ENCODE peak calls at places on chromosome 18, in six cellular contexts. R is IMR-90, S is H1, F is mesenchymal stem cell, X is neuronal stem cell, D is trophoblast cell. N is an unnamed sample.

GRCh38 chr18:49612515-49613033 is 50.7 kb downstream of the LIPG start:
- DNase-seq in X (no peak), F (no peak), S (no peak), D (no peak), R (no peak), N (peak; percentile 78)

GRCh38 chr18:8359076-8359475 is 250.2 kb upstream of the RAB12 start:
- DNase-seq in X (no peak), S (no peak), R (no peak), D (no peak), F (no peak), N (peak; percentile 47)

GRCh38 chr18:79584491-79585394 is 94.9 kb upstream of the CTDP1 start:
- DNase-seq in D (no peak), R (no peak), X (no peak), F (no peak), S (no peak), N (peak; percentile 24)

GRCh38 chr18:75164479-75164878 is 44.5 kb downstream of the PTGR3 start:
- DNase-seq in D (no peak), R (no peak), F (no peak), S (no peak), X (no peak), N (no peak)

GRCh38 chr18:79429785-79430281 is 34.1 kb downstream of the NFATC1 start:
- DNase-seq in R (no peak), X (no peak), S (no peak), D (no peak), F (no peak), N (no peak)

GRCh38 chr18:44725300-44726096 is 44.8 kb downstream of the SETBP1 start:
- DNase-seq in X (no peak), D (no peak), R (peak; percentile 43), F (peak; percentile 90), S (no peak), N (no peak)

GRCh38 chr18:50751490-50751889 is 68.3 kb downstream of the MRO start:
- DNase-seq in X (no peak), F (no peak), D (no peak), R (no peak), S (no peak), N (no peak)

GRCh38 chr18:77140439-77141109 is 8.0 kb upstream of the MBP start:
- DNase-seq in D (no peak), X (no peak), S (no peak), F (no peak), R (no peak), N (no peak)

GRCh38 chr18:8319798-8320477 is 289.3 kb upstream of the RAB12 start:
- DNase-seq in D (no peak), X (no peak), R (peak; percentile 78), S (no peak), F (no peak), N (no peak)

GRCh38 chr18:7417742-7418141 is 149.4 kb upstream of the PTPRM start:
- DNase-seq in D (peak; percentile 94), F (peak; percentile 66), S (no peak), X (no peak), R (no peak), N (no peak)

GRCh38 chr18:10805587-10806088 is 279.8 kb downstream of the NAPG start:
- DNase-seq in F (no peak), R (no peak), D (no peak), X (no peak), S (no peak), N (no peak)

GRCh38 chr18:7079231-7079630 is 38.4 kb downstream of the LAMA1 start:
- DNase-seq in X (no peak), R (no peak), S (no peak), F (no peak), D (no peak), N (no peak)

DNA sequence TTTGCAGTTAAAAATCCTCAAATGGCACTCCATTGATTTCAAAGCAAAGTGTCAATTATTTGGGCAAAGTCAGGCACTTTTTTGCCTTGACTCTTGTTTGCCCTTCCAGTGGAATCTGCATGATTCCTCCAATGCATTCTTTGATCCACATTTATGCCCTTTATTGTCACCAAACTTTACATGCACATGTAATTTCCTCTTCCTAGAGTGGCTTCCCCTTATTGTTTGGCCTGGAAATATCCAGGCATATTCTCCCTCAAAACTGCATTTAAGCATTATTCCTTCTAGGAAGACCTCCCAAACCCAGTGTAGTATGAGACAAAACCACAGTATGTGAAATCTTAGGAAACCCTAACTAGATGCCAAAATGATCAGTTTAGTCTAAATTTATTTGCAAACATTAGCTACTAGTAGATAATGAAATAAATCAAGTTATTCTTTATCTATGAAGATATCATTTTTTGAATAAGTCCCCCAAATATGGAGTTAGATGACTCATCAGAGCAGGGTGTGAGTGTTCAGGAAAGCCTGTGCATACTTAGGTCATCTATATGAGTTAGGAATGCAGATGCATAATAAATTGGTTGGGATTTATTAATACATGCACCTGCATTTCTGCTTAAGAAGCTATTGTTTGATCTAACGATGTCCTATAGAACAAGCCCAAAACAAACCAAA is 433.3 kb upstream of the TCF4 start:
- DNase-seq in S (no peak), D (no peak), X (no peak), F (no peak), R (peak; percentile 51), N (no peak)
- H3K14ac ChIP-seq in S (no peak overlapping the region), D (no peak overlapping the region), X (no peak overlapping the region), F (no peak overlapping the region), R (no peak overlapping the region), N (no peak overlapping the region)

DNA sequence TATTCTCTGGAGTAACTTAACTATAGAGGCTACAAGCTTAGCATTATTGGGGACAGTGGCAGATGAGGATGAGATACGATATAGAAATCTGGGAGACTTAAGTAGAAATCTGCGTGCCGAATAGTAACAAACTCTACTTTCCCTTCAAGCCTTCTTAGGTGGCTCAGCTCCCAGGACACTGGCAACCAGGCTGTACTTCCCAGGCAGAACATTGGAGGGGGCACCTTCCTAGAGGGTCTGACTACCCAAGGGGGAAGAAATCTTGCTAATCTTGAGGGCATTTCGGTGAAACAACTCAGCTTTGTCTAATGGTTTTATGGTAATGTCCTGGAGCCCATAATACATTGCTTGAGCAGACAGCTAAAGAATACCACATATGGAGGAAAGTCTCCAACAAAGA is 126.2 kb upstream of the DTNA start:
- DNase-seq in F (no peak), D (no peak), S (no peak), X (no peak), R (no peak), N (no peak)
- H3K18ac ChIP-seq in F (no peak overlapping the region), D (no peak overlapping the region), S (no peak overlapping the region), X (no peak overlapping the region), R (no peak overlapping the region), N (no peak overlapping the region)

DNA sequence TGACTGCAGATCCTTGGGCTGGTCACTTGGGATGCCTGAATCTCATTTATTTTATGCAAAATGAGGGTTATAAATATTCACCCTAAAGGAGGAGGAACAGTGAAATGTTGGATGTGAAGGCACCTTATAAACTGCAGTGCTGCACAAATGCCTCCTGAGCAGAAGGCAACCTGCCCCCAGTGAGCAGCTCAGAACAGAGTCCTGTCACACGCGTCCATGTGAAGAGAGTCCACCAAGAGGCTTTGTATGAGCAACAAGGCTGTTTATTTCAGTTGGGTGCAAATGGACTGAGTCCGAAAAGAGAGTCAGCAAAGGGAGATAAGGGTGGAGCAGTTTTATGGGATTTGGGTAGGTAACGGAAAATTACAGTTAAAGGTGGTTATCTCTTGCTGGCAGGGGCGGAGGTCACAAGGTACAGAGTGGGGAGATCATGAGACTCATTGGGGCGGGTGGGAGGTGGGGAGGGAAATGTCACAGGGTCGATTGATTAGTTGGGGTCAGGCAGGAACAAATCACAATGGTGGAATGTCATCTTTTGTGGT is 53.5 kb upstream of the RALBP1 start:
- DNase-seq in X (no peak), F (no peak), S (no peak), D (no peak), R (no peak), N (no peak)
- H3K14ac ChIP-seq in X (no peak overlapping the region), F (no peak overlapping the region), S (no peak overlapping the region), D (no peak overlapping the region), R (no peak overlapping the region), N (no peak overlapping the region)

DNA sequence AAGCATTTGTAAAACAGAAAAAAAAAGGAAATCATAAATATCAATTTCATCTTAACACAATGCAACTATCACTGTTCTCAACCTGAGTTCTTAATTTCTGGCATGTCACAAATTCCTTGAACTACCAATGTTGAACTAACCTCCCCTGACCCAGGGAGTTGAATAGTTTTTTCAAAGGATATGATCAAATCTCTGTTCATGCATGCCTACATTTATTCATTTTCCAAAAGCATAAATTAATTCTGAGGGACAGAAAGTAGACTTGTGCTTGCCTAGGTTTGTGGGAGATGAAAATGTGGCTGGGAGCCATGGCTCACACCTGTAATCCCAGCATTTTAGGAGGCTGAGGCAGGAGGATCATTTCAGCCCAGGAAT is 175.7 kb downstream of the TGIF1 start:
- DNase-seq in X (no peak), S (no peak), F (no peak), D (no peak), R (peak; percentile 19), N (no peak)
- H3K18ac ChIP-seq in X (no peak overlapping the region), S (no peak overlapping the region), F (peak overlapping the region; percentile 19), D (peak overlapping the region; percentile 44), R (peak overlapping the region; percentile 83), N (no peak overlapping the region)

DNA sequence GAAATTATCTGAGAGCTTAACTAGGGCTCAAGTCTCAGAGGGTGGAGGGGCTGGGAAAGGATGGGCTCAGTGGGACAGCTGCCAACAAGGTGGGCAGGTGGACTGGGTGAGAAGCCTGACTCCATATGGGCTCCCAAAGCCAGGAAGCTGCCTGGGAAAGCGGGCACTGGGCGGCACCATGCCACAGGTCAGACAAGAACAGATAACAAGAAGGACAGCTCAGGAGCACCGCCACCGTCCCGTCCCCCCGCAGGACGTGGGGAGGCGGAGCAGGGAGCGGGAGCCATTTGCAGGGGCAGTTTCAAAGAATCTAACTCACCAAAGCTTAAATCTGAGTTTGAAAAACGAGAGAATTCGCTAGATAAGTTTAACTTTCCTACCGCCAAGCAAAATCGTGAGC is 45.6 kb downstream of the NETO1 start:
- DNase-seq in X (no peak), S (no peak), R (no peak), D (no peak), F (no peak), N (no peak)
- H3K14ac ChIP-seq in X (no peak overlapping the region), S (no peak overlapping the region), R (no peak overlapping the region), D (no peak overlapping the region), F (no peak overlapping the region), N (no peak overlapping the region)